ENCODE peak calls at places on chromosomes 5 and 9, in four cellular contexts. One of them, this sample, is unnamed.

GRCh38 chr9:98215821-98216220 is 23.4 kb upstream of the CORO2A start:
- DNase-seq in stomach: no peak
- DNase-seq in adipocyte: no peak
- DNase-seq in Caco-2: no peak
- DNase-seq in this sample: peak; percentile 30

GRCh38 chr5:148443998-148444397 is 60.2 kb downstream of the FBXO38 start:
- DNase-seq in stomach: peak; percentile 39
- DNase-seq in Caco-2: no peak
- DNase-seq in adipocyte: peak; percentile 88
- DNase-seq in this sample: peak; percentile 63

GRCh38 chr5:72841756-72842535 is 25.5 kb downstream of the TNPO1 start:
- DNase-seq in stomach: no peak
- DNase-seq in Caco-2: no peak
- DNase-seq in adipocyte: peak; percentile 55
- DNase-seq in this sample: no peak

GRCh38 chr5:139667001-139667729 is 19.0 kb downstream of the CXXC5 start:
- DNase-seq in stomach: no peak
- DNase-seq in Caco-2: no peak
- DNase-seq in adipocyte: no peak
- DNase-seq in this sample: no peak

GRCh38 chr5:171317225-171317624 is 8.2 kb downstream of the TLX3 start:
- DNase-seq in adipocyte: no peak
- DNase-seq in stomach: no peak
- DNase-seq in Caco-2: no peak
- DNase-seq in this sample: no peak

GRCh38 chr5:141094481-141095262 is at the start of gene PCDHB2:
- DNase-seq in adipocyte: peak; percentile 44
- DNase-seq in Caco-2: no peak
- DNase-seq in stomach: no peak
- DNase-seq in this sample: peak; percentile 29

GRCh38 chr5:142798099-142798768 is 28.1 kb downstream of the ARHGAP26 start:
- DNase-seq in Caco-2: no peak
- DNase-seq in adipocyte: no peak
- DNase-seq in stomach: no peak
- DNase-seq in this sample: no peak

GRCh38 chr9:117772960-117773359 is 68.8 kb downstream of the TLR4 start:
- DNase-seq in adipocyte: peak; percentile 51
- DNase-seq in Caco-2: no peak
- DNase-seq in stomach: no peak
- DNase-seq in this sample: no peak

GRCh38 chr5:69285448-69286116 is 47.0 kb downstream of the CCDC125 start:
- DNase-seq in adipocyte: no peak
- DNase-seq in stomach: no peak
- DNase-seq in Caco-2: no peak
- DNase-seq in this sample: no peak

GRCh38 chr5:79929095-79929494 is 62.0 kb downstream of the MTX3 start:
- DNase-seq in adipocyte: no peak
- DNase-seq in stomach: no peak
- DNase-seq in Caco-2: no peak
- DNase-seq in this sample: no peak

GRCh38 chr5:138138949-138139775 is at the start of gene NME5:
- DNase-seq in Caco-2: no peak
- DNase-seq in adipocyte: peak; percentile 56
- DNase-seq in stomach: peak; percentile 75
- DNase-seq in this sample: no peak

GRCh38 chr5:141879941-141880738 is 1.9 kb upstream of the PCDH1 start:
- DNase-seq in Caco-2: no peak
- DNase-seq in stomach: no peak
- DNase-seq in adipocyte: no peak
- DNase-seq in this sample: no peak

GRCh38 chr5:156481741-156482140 is 154.8 kb downstream of the SGCD start:
- DNase-seq in adipocyte: no peak
- DNase-seq in stomach: no peak
- DNase-seq in Caco-2: no peak
- DNase-seq in this sample: no peak

GRCh38 chr9:135247174-135247930 is 159.9 kb downstream of the OLFM1 start:
- DNase-seq in adipocyte: no peak
- DNase-seq in stomach: peak; percentile 67
- DNase-seq in Caco-2: no peak
- DNase-seq in this sample: no peak

GRCh38 chr9:136775191-136775590 is 10.9 kb upstream of the LCN15 start:
- DNase-seq in adipocyte: no peak
- DNase-seq in Caco-2: no peak
- DNase-seq in stomach: no peak
- DNase-seq in this sample: no peak

DNA sequence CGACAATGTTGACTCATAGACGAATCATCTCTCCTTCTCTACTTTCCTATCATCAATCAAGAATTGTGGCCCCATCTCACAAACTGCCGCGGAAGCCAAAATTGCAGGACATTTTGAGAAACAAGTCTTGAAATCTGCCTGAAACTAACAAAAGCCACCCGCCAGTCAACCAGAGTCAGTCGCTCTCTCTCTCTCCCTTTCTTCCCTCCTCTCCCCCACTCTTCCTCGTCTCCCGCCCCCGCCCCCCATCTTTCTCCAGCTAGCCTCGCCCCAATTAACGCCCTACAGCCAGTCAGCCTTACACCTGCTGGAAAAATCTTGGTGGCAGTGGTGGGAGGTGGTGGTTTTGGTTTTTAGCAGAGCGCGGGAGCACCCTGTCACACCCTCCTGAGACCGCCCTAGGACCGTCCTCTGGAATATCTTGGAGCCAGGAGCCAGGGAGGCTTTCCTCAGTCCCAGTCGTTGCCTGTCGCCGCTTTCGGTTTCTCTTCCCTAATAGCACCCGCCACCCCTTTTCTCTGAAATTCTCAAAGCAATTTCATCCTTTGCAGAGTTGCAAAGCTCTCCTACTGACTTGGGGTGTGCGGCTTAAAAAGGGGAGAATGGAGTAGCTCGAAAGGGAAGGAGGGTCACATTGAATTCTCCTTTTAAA is 301.1 kb downstream of the PARP8 start:
- DNase-seq in adipocyte: peak; percentile 7
- DNase-seq in Caco-2: no peak
- DNase-seq in stomach: peak; percentile 61
- DNase-seq in this sample: peak; percentile 51
- H3K4me3 ChIP-seq in adipocyte: peak overlapping the region; percentile 28
- H3K4me3 ChIP-seq in Caco-2: no peak overlapping the region
- H3K4me3 ChIP-seq in stomach: peak overlapping the region; percentile 52
- H3K4me3 ChIP-seq in this sample: peak overlapping the region; percentile 19

GRCh38 chr5:81081461-81081835 is 121.3 kb downstream of the RASGRF2 start:
- DNase-seq in Caco-2: no peak
- DNase-seq in stomach: no peak
- DNase-seq in adipocyte: no peak
- DNase-seq in this sample: no peak
- H3K36me3 ChIP-seq in Caco-2: no peaks in the 10 kb centered on the region
- H3K36me3 ChIP-seq in stomach: no peaks in the 10 kb centered on the region
- H3K36me3 ChIP-seq in adipocyte: no peaks in the 10 kb centered on the region
- H3K36me3 ChIP-seq in this sample: no peaks in the 10 kb centered on the region

DNA sequence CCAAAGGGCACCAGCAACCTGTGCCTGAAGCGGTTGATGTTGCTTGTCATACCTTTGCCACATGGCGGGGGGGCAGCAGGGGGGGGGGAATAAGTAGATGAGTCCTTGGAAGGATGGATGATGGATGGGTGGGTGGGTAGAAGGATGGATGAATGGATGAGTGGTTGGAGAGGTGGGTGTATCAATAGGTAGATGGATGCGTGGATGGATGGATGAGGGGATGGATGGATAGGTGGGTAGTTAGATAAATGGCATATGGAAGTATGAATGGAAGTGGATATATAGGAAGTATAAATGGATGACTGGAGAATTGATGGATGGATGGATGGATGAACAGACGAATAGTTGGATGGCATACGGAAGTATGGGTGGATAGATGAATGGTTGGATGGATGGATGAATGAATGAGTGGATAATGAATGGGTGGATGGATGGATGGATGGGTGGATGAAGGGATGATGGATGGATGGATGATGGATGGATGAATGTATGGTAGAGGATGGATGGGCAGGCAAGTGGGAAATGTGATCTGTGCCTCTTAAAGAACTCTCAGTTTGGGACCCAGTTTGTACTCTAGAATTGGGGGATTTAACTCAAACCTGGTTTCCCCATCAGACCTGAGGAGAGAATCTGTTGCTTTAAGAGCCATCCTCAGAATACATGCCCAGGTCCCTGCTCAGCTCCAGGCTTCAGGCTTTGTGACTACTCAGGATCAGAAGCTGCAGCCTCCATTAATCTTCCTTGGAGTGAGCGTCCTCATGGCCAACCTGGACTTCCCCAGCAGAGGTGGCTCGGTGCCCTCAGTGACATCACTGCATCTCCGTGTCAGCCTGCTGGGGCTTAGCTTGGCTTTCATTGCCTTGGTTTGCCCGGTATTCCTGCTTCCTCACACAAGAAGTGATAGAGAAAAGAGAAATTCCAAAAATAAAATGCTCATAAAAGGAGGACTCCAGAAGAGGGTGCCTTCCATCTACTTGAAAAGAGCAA is 27.6 kb upstream of the SUSD3 start:
- DNase-seq in Caco-2: no peak
- DNase-seq in stomach: no peak
- DNase-seq in adipocyte: no peak
- DNase-seq in this sample: no peak
- H3K4me1 ChIP-seq in Caco-2: no peaks in the 10 kb centered on the region
- H3K4me1 ChIP-seq in stomach: no peaks in the 10 kb centered on the region
- H3K4me1 ChIP-seq in adipocyte: no peaks in the 10 kb centered on the region
- H3K4me1 ChIP-seq in this sample: no peaks in the 10 kb centered on the region

DNA sequence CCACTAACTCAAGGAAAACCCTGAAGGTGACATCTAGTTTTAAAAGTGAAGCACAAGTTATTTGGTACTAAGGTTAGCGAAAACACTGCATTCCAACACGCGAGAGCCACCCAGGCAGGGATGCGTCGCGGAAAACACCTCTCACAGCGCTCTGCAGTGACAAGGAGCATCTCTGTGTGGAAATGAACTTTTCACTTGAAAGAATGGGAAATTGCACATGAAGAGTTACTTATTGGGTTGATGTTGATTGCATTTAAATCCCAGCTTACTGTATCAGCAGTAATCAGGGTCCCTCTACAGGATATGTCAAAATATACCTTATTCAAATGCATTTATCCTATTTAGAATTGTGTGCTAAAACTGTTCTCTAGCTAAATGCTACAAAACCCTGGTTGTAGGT is 144.4 kb downstream of the BNC2 start:
- DNase-seq in stomach: no peak
- DNase-seq in Caco-2: no peak
- DNase-seq in adipocyte: peak; percentile 56
- DNase-seq in this sample: no peak
- H3K4me3 ChIP-seq in stomach: no peak overlapping the region
- H3K4me3 ChIP-seq in Caco-2: no peak overlapping the region
- H3K4me3 ChIP-seq in adipocyte: peak overlapping the region; percentile 94
- H3K4me3 ChIP-seq in this sample: no peak overlapping the region

GRCh38 chr9:115733736-115734135 is 419.9 kb upstream of the PAPPA start:
- DNase-seq in adipocyte: peak; percentile 42
- DNase-seq in stomach: no peak
- DNase-seq in Caco-2: no peak
- DNase-seq in this sample: no peak

GRCh38 chr9:115733318-115733717 is 420.3 kb upstream of the PAPPA start:
- DNase-seq in Caco-2: no peak
- DNase-seq in adipocyte: peak; percentile 28
- DNase-seq in stomach: no peak
- DNase-seq in this sample: no peak

GRCh38 chr9:115740986-115741385 is 412.6 kb upstream of the PAPPA start:
- DNase-seq in stomach: no peak
- DNase-seq in adipocyte: no peak
- DNase-seq in Caco-2: no peak
- DNase-seq in this sample: no peak

GRCh38 chr9:115743709-115744605 is 409.6 kb upstream of the PAPPA start:
- DNase-seq in adipocyte: no peak
- DNase-seq in stomach: no peak
- DNase-seq in Caco-2: no peak
- DNase-seq in this sample: no peak

GRCh38 chr9:115739096-115739875 is 414.3 kb upstream of the PAPPA start:
- DNase-seq in Caco-2: no peak
- DNase-seq in stomach: no peak
- DNase-seq in adipocyte: no peak
- DNase-seq in this sample: no peak
- H3K36me3 ChIP-seq in Caco-2: no peaks in the 10 kb centered on the region
- H3K36me3 ChIP-seq in stomach: no peaks in the 10 kb centered on the region
- H3K36me3 ChIP-seq in adipocyte: no peaks in the 10 kb centered on the region
- H3K36me3 ChIP-seq in this sample: no peaks in the 10 kb centered on the region

GRCh38 chr9:129775443-129775842 is 22.6 kb upstream of the PTGES start:
- DNase-seq in stomach: no peak
- DNase-seq in adipocyte: no peak
- DNase-seq in Caco-2: no peak
- DNase-seq in this sample: no peak

GRCh38 chr9:129774791-129775149 is 21.9 kb upstream of the PTGES start:
- DNase-seq in stomach: no peak
- DNase-seq in adipocyte: no peak
- DNase-seq in Caco-2: no peak
- DNase-seq in this sample: no peak

GRCh38 chr9:129777769-129778130 is 24.9 kb upstream of the PTGES start:
- DNase-seq in adipocyte: no peak
- DNase-seq in stomach: no peak
- DNase-seq in Caco-2: no peak
- DNase-seq in this sample: no peak

GRCh38 chr9:129776938-129777768 is 24.3 kb upstream of the PTGES start:
- DNase-seq in stomach: peak; percentile 86
- DNase-seq in Caco-2: peak; percentile 60
- DNase-seq in adipocyte: peak; percentile 100
- DNase-seq in this sample: peak; percentile 49

DNA sequence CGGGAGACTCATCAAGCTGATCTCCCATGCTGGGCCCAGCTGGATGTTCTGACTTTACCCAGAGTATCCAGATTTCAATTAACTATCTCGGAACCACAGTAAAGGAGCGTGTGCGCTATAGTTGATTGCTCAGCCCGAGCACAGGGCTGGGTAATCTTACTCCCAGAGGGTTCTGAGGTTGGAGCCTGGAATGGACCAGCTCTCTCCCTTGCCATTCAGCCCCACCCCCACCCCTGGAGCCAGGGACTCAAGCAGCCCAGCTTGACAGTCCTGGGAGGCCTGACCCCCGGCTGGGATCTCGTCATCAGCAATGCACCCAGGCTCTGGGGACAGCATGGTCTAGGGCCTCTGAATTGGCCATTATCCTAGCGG is 23.7 kb upstream of the PTGES start:
- DNase-seq in Caco-2: no peak
- DNase-seq in stomach: no peak
- DNase-seq in adipocyte: no peak
- DNase-seq in this sample: no peak
- H3K4me1 ChIP-seq in Caco-2: peaks cover 7% of the 10 kb centered on the region
- H3K4me1 ChIP-seq in stomach: peaks cover 16% of the 10 kb centered on the region
- H3K4me1 ChIP-seq in adipocyte: peaks cover 29% of the 10 kb centered on the region
- H3K4me1 ChIP-seq in this sample: no peaks in the 10 kb centered on the region

This sample was measured in HAP-1.